ENCODE peak calls at places on chromosomes 4 and X, in nine cellular contexts. N, E, Y, Q, Z, A, U, I and O are unnamed samples.

GRCh38 chr4:15434086-15434485 is 6.3 kb downstream of the C1QTNF7 start:
- DNase-seq in Q (no peak), A (no peak), Z (no peak), N (peak; percentile 65), U (no peak), E (no peak), I (no peak), Y (no peak), O (no peak)

GRCh38 chrX:39815621-39816020 is 282.1 kb downstream of the BCOR start:
- DNase-seq in Q (no peak), N (no peak), Z (no peak), Y (no peak), E (peak; percentile 85), U (no peak), A (no peak), I (no peak), O (no peak)

GRCh38 chr4:102868782-102869568 is at the start of gene CISD2:
- DNase-seq in Y (peak; percentile 94), N (peak; percentile 83), A (peak; percentile 94), I (peak; percentile 96), Z (peak; percentile 85), Q (peak; percentile 88), U (peak; percentile 94), E (peak; percentile 96), O (peak; percentile 90)

GRCh38 chr4:101941816-101942358 is 151.4 kb downstream of the BANK1 start:
- DNase-seq in E (no peak), A (no peak), Q (no peak), Y (no peak), Z (no peak), I (no peak), U (no peak), N (no peak), O (no peak)

GRCh38 chrX:74931214-74931613 is 6.0 kb upstream of the NEXMIF start:
- DNase-seq in A (no peak), Y (no peak), Q (no peak), E (peak; percentile 17), U (no peak), Z (no peak), I (no peak), N (no peak), O (no peak)

GRCh38 chrX:104324871-104325585 is 70.3 kb upstream of the ESX1 start:
- DNase-seq in A (no peak), E (no peak), Q (no peak), U (no peak), N (no peak), Y (no peak), I (no peak), Z (no peak), O (no peak)

GRCh38 chr4:129999156-129999555 is 903.2 kb downstream of the C4orf33 start:
- DNase-seq in I (no peak), E (no peak), U (no peak), Y (no peak), N (no peak), Q (no peak), Z (no peak), A (no peak), O (no peak)

GRCh38 chr4:77734928-77735327 is 84.2 kb downstream of the CNOT6L start:
- DNase-seq in U (no peak), N (no peak), Y (peak; percentile 10), Z (no peak), E (peak; percentile 90), Q (no peak), A (no peak), I (no peak), O (no peak)

GRCh38 chr4:123616970-123617392 is 220.4 kb downstream of the SPRY1 start:
- DNase-seq in U (peak; percentile 92), Y (peak; percentile 46), Q (peak; percentile 33), I (no peak), N (peak; percentile 59), E (peak; percentile 88), A (no peak), Z (peak; percentile 32), O (peak; percentile 51)

GRCh38 chr4:56972832-56973231 is 4.6 kb downstream of the NOA1 start:
- DNase-seq in E (no peak), A (no peak), I (no peak), U (no peak), Q (no peak), Z (no peak), Y (no peak), N (no peak), O (no peak)

GRCh38 chr4:149841686-149842085 is 26.0 kb upstream of the IQCM start:
- DNase-seq in Q (no peak), A (no peak), I (no peak), E (no peak), Y (no peak), Z (no peak), N (no peak), U (no peak), O (no peak)

GRCh38 chr4:70195425-70195824 is at the start of gene ODAM:
- DNase-seq in E (no peak), Y (no peak), N (no peak), I (no peak), Q (no peak), U (no peak), A (no peak), Z (no peak), O (no peak)

GRCh38 chr4:41670982-41671381 is 77.5 kb downstream of the PHOX2B start:
- DNase-seq in I (no peak), Y (no peak), Z (no peak), Q (no peak), N (no peak), A (no peak), U (no peak), E (no peak), O (no peak)

GRCh38 chrX:98294310-98294709 is 1410.6 kb downstream of the RPA4 start:
- DNase-seq in A (no peak), E (no peak), I (no peak), Y (no peak), Z (no peak), U (no peak), N (no peak), Q (no peak), O (no peak)

GRCh38 chrX:54358424-54359211 is 772 bp upstream of the WNK3 start:
- DNase-seq in I (peak; percentile 71), Z (no peak), E (no peak), N (peak; percentile 10), Q (peak; percentile 45), U (peak; percentile 81), Y (peak; percentile 20), A (peak; percentile 78), O (peak; percentile 16)

GRCh38 chrX:68999351-68999750 is 165.9 kb downstream of the PJA1 start:
- DNase-seq in Z (no peak), Y (no peak), E (no peak), I (no peak), U (no peak), N (no peak), Q (no peak), A (no peak), O (peak; percentile 67)

GRCh38 chr4:86892639-86892965 is 380 bp upstream of the C4orf36 start:
- DNase-seq in I (no peak), U (no peak), N (no peak), Z (no peak), Y (no peak), Q (no peak), A (no peak), E (no peak), O (no peak)

GRCh38 chr4:10079951-10080873 is 36.4 kb downstream of the WDR1 start:
- DNase-seq in Q (no peak), U (peak; percentile 74), E (no peak), I (peak; percentile 25), Z (no peak), N (no peak), A (peak; percentile 16), Y (no peak), O (no peak)

GRCh38 chr4:1233641-1234277 is 15.2 kb downstream of the CTBP1 start:
- DNase-seq in E (no peak), Q (no peak), N (peak; percentile 54), U (no peak), A (peak; percentile 68), I (peak; percentile 61), Y (no peak), Z (no peak), O (no peak)

GRCh38 chr4:174255374-174255773 is 28.1 kb downstream of the FBXO8 start:
- DNase-seq in U (no peak), Z (no peak), N (no peak), Y (no peak), E (no peak), I (no peak), A (no peak), Q (no peak), O (no peak)

GRCh38 chr4:121784975-121785374 is 16.1 kb upstream of the EXOSC9 start:
- DNase-seq in Q (peak; percentile 78), E (no peak), N (peak; percentile 5), I (no peak), U (no peak), A (no peak), Z (no peak), Y (no peak), O (no peak)

GRCh38 chr4:134762053-134762452 is 560.5 kb upstream of the PABPC4L start:
- DNase-seq in Y (no peak), Z (no peak), U (no peak), N (no peak), E (peak; percentile 10), A (no peak), I (no peak), Q (no peak), O (no peak)
- TF ChIP-seq CTCF in Y (no peak), Z (no peak), U (no peak), N (no peak), E (no peak), A (no peak), I (no peak), Q (no peak), O (no peak)

GRCh38 chr4:40572692-40573287 is 56.9 kb downstream of the RBM47 start:
- DNase-seq in E (no peak), I (no peak), Q (no peak), A (no peak), N (no peak), U (no peak), Z (no peak), Y (no peak), O (no peak)
- H3K4me3 ChIP-seq in E (no peak overlapping the region), I (no peak overlapping the region), Q (no peak overlapping the region), A (no peak overlapping the region), N (no peak overlapping the region), U (no peak overlapping the region), Z (no peak overlapping the region), Y (no peak overlapping the region), O (no peak overlapping the region)

GRCh38 chr4:93317046-93317445 is 511.5 kb upstream of the ATOH1 start:
- DNase-seq in U (no peak), A (no peak), N (no peak), Y (no peak), I (no peak), E (no peak), Z (no peak), Q (no peak), O (no peak)
- TF ChIP-seq POLR2A in U (no peak), A (no peak), N (no peak), Y (no peak), I (no peak), E (no peak), Z (no peak), Q (no peak), O (no peak)

DNA sequence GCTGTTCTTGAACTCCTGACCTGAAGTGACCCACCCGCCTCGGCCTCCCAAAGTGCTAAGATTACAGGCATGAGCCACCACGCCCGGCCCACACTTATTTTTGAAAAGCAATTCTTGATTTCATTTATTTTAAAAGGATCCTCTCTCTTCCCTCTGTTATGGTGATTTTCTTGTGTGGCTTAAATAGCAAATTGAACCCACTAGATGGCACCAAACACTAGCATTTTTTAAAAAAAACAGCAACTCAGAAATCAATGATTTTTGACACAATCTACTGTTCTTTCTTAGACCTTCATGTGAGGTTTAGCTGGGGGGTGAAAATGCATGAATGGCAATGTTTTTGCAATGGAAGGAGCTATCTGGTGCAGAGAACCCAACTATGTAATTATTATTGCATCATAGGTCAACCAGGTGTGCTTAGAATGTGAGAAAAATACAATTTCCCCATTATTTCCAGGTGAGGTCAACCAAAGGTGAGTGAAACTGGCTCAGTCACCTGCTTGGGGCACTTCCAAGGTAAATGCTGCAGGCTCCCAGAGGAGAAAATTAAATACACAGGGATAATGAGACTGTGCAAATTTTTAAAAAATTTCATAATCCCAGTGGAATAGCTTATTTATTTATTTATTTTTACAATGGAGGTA is 226.6 kb upstream of the PRKX start:
- DNase-seq in I (no peak), N (no peak), Q (peak; percentile 32), Y (no peak), U (no peak), Z (no peak), A (no peak), E (peak; percentile 17), O (no peak)
- TF ChIP-seq CTCF in I (peak; percentile 25), N (peak; percentile 8), Q (no peak), Y (no peak), U (peak; percentile 50), Z (no peak), A (no peak), E (peak; percentile 14), O (no peak)